ENCODE peak calls at places on chromosomes 1 and 21, in nine cellular contexts. F, L, H, D, S, T, Y, E and U are unnamed samples.

GRCh38 chr1:108114026-108114599 is 86.0 kb downstream of the SLC25A24 start:
- DNase-seq in F (no peak), L (no peak), H (no peak), D (no peak), S (no peak), T (no peak), Y (no peak), E (no peak), U (no peak)

GRCh38 chr1:227794813-227795183 is 20.7 kb upstream of the PRSS38 start:
- DNase-seq in F (no peak), L (no peak), H (no peak), D (no peak), S (no peak), T (no peak), Y (no peak), E (no peak), U (no peak)

GRCh38 chr1:102861247-102861646 is 247.1 kb downstream of the COL11A1 start:
- DNase-seq in F (no peak), L (no peak), H (no peak), D (no peak), S (no peak), T (no peak), Y (peak), E (no peak), U (no peak)

GRCh38 chr1:33086384-33086850 is 5.5 kb downstream of the AZIN2 start:
- DNase-seq in F (peak), L (peak), H (peak), D (peak), S (peak), T (no peak), Y (peak), E (no peak), U (peak)

GRCh38 chr21:17793675-17794123 is 25.5 kb downstream of the C21orf91 start:
- DNase-seq in F (no peak), L (no peak), H (no peak), D (no peak), S (peak), T (no peak), Y (peak), E (no peak), U (no peak)

GRCh38 chr21:43697758-43698643 is 20.9 kb upstream of the PDXK start:
- DNase-seq in F (no peak), L (no peak), H (no peak), D (no peak), S (no peak), T (no peak), Y (peak), E (no peak), U (no peak)

GRCh38 chr1:184563308-184563707 is 176.5 kb downstream of the C1orf21 start:
- DNase-seq in F (no peak), L (peak), H (peak), D (no peak), S (no peak), T (no peak), Y (peak), E (no peak), U (no peak)

GRCh38 chr1:201260236-201260591 is 23.1 kb upstream of the PKP1 start:
- DNase-seq in F (no peak), L (no peak), H (no peak), D (no peak), S (no peak), T (no peak), Y (peak), E (no peak), U (no peak)

GRCh38 chr1:167601442-167602380 is 28.3 kb upstream of the RCSD1 start:
- DNase-seq in F (peak), L (no peak), H (no peak), D (no peak), S (peak), T (no peak), Y (no peak), E (no peak), U (no peak)

GRCh38 chr1:56904706-56905105 is 50.1 kb downstream of the C8A start:
- DNase-seq in F (no peak), L (no peak), H (no peak), D (no peak), S (no peak), T (no peak), Y (peak), E (no peak), U (no peak)

GRCh38 chr1:156693858-156694562 is 11.4 kb downstream of the CRABP2 start:
- DNase-seq in F (no peak), L (no peak), H (no peak), D (peak), S (no peak), T (no peak), Y (no peak), E (no peak), U (no peak)

GRCh38 chr1:114718661-114719423 is 2.3 kb upstream of the NRAS start:
- DNase-seq in F (no peak), L (no peak), H (no peak), D (no peak), S (no peak), T (no peak), Y (peak), E (no peak), U (no peak)

GRCh38 chr1:52852854-52853253 is 10.3 kb downstream of the ZYG11A start:
- DNase-seq in F (no peak), L (no peak), H (no peak), D (no peak), S (no peak), T (no peak), Y (no peak), E (no peak), U (no peak)

GRCh38 chr1:219173758-219174671 is at the start of gene LYPLAL1:
- DNase-seq in F (peak), L (peak), H (peak), D (peak), S (peak), T (peak), Y (peak), E (peak), U (peak)

GRCh38 chr1:184673305-184673704 is 81.4 kb downstream of the EDEM3 start:
- DNase-seq in F (no peak), L (no peak), H (no peak), D (no peak), S (no peak), T (no peak), Y (no peak), E (no peak), U (no peak)

GRCh38 chr1:68121536-68121935 is 71.1 kb upstream of the DIRAS3 start:
- DNase-seq in F (no peak), L (no peak), H (no peak), D (no peak), S (no peak), T (no peak), Y (peak), E (no peak), U (no peak)

GRCh38 chr1:235329139-235329808 is 904 bp downstream of the GGPS1 start:
- DNase-seq in F (peak), L (no peak), H (peak), D (peak), S (peak), T (peak), Y (no peak), E (no peak), U (peak)

GRCh38 chr1:202991112-202991511 is 16.1 kb upstream of the TMEM183A start:
- DNase-seq in F (no peak), L (no peak), H (no peak), D (no peak), S (no peak), T (no peak), Y (no peak), E (no peak), U (no peak)

GRCh38 chr1:202106340-202107284 is 16.1 kb upstream of the GPR37L1 start:
- DNase-seq in F (peak), L (no peak), H (peak), D (no peak), S (no peak), T (no peak), Y (no peak), E (no peak), U (no peak)

GRCh38 chr21:42059141-42059540 is 12.0 kb upstream of the UMODL1 start:
- DNase-seq in F (no peak), L (no peak), H (no peak), D (no peak), S (no peak), T (no peak), Y (no peak), E (no peak), U (no peak)

GRCh38 chr1:151502859-151503509 is 8.2 kb upstream of the CGN start:
- DNase-seq in F (no peak), L (no peak), H (no peak), D (no peak), S (no peak), T (no peak), Y (no peak), E (no peak), U (no peak)

GRCh38 chr21:27369962-27370578 is 403.2 kb upstream of the ADAMTS5 start:
- DNase-seq in F (no peak), L (no peak), H (no peak), D (no peak), S (no peak), T (no peak), Y (no peak), E (no peak), U (no peak)

GRCh38 chr1:5744911-5745431 is 247.3 kb downstream of the NPHP4 start:
- DNase-seq in F (no peak), L (no peak), H (peak), D (no peak), S (no peak), T (no peak), Y (no peak), E (no peak), U (peak)

GRCh38 chr1:42801832-42802483 is 15.0 kb upstream of the ERMAP start:
- DNase-seq in F (no peak), L (no peak), H (no peak), D (no peak), S (no peak), T (no peak), Y (peak), E (no peak), U (no peak)

GRCh38 chr1:41735587-41736290 is 183.0 kb downstream of the HIVEP3 start:
- DNase-seq in F (no peak), L (no peak), H (no peak), D (no peak), S (no peak), T (no peak), Y (peak), E (no peak), U (no peak)

GRCh38 chr1:27868932-27869718 is 3.2 kb upstream of the THEMIS2 start:
- DNase-seq in F (peak), L (no peak), H (no peak), D (no peak), S (no peak), T (peak), Y (no peak), E (no peak), U (peak)

GRCh38 chr1:3049164-3049563 is 19.8 kb upstream of the PRDM16 start:
- DNase-seq in F (no peak), L (no peak), H (no peak), D (no peak), S (no peak), T (no peak), Y (no peak), E (no peak), U (peak)

GRCh38 chr1:187931781-187932180 is 1103.0 kb downstream of the PLA2G4A start:
- DNase-seq in F (no peak), L (no peak), H (no peak), D (no peak), S (no peak), T (no peak), Y (no peak), E (no peak), U (no peak)

GRCh38 chr1:85366391-85366790 is 90.0 kb upstream of the BCL10 start:
- DNase-seq in F (no peak), L (peak), H (no peak), D (no peak), S (no peak), T (no peak), Y (peak), E (no peak), U (no peak)